ENCODE peak calls at places on chromosomes 13 and 19, in five cellular contexts. One of them, this sample, is unnamed.

GRCh38 chr13:64078025-64078424 is 2662.4 kb upstream of the PCDH20 start:
- DNase-seq in activated T-helper 1 cell treated with Interleukin-2 at 50 U/mL for 16 hours: no peak
- DNase-seq in ELR: no peak
- DNase-seq in non-pigmented ciliary epithelial cell: no peak
- DNase-seq in SW 1271: peak
- DNase-seq in this sample: no peak

GRCh38 chr19:49581007-49581508 is at the start of gene PRRG2:
- DNase-seq in non-pigmented ciliary epithelial cell: no peak
- DNase-seq in ELR: no peak
- DNase-seq in activated T-helper 1 cell treated with Interleukin-2 at 50 U/mL for 16 hours: no peak
- DNase-seq in SW 1271: no peak
- DNase-seq in this sample: no peak

GRCh38 chr13:43214124-43214523 is 190.7 kb downstream of the DNAJC15 start:
- DNase-seq in ELR: no peak
- DNase-seq in SW 1271: no peak
- DNase-seq in non-pigmented ciliary epithelial cell: no peak
- DNase-seq in activated T-helper 1 cell treated with Interleukin-2 at 50 U/mL for 16 hours: no peak
- DNase-seq in this sample: no peak

GRCh38 chr13:30429721-30430694 is 7.7 kb downstream of the UBE2L5 start:
- DNase-seq in ELR: peak
- DNase-seq in SW 1271: peak
- DNase-seq in non-pigmented ciliary epithelial cell: peak
- DNase-seq in activated T-helper 1 cell treated with Interleukin-2 at 50 U/mL for 16 hours: no peak
- DNase-seq in this sample: peak

GRCh38 chr19:40650749-40651305 is 39.6 kb downstream of the NUMBL start:
- DNase-seq in non-pigmented ciliary epithelial cell: no peak
- DNase-seq in activated T-helper 1 cell treated with Interleukin-2 at 50 U/mL for 16 hours: no peak
- DNase-seq in ELR: no peak
- DNase-seq in SW 1271: no peak
- DNase-seq in this sample: no peak

GRCh38 chr13:90016688-90017087 is 1330.8 kb upstream of the MIR17HG start:
- DNase-seq in non-pigmented ciliary epithelial cell: no peak
- DNase-seq in SW 1271: no peak
- DNase-seq in ELR: no peak
- DNase-seq in activated T-helper 1 cell treated with Interleukin-2 at 50 U/mL for 16 hours: no peak
- DNase-seq in this sample: no peak

GRCh38 chr19:33797821-33798633 is 1.4 kb downstream of the KCTD15 start:
- DNase-seq in ELR: peak
- DNase-seq in non-pigmented ciliary epithelial cell: no peak
- DNase-seq in SW 1271: no peak
- DNase-seq in activated T-helper 1 cell treated with Interleukin-2 at 50 U/mL for 16 hours: no peak
- DNase-seq in this sample: no peak

GRCh38 chr19:46967578-46968018 is 52.0 kb upstream of the NPAS1 start:
- DNase-seq in SW 1271: no peak
- DNase-seq in non-pigmented ciliary epithelial cell: no peak
- DNase-seq in ELR: no peak
- DNase-seq in activated T-helper 1 cell treated with Interleukin-2 at 50 U/mL for 16 hours: no peak
- DNase-seq in this sample: no peak

GRCh38 chr13:99477493-99477892 is 23.8 kb upstream of the TM9SF2 start:
- DNase-seq in SW 1271: no peak
- DNase-seq in ELR: no peak
- DNase-seq in activated T-helper 1 cell treated with Interleukin-2 at 50 U/mL for 16 hours: no peak
- DNase-seq in non-pigmented ciliary epithelial cell: no peak
- DNase-seq in this sample: no peak

GRCh38 chr19:6800991-6801396 is 28.5 kb downstream of the VAV1 start:
- DNase-seq in SW 1271: no peak
- DNase-seq in ELR: peak
- DNase-seq in non-pigmented ciliary epithelial cell: peak
- DNase-seq in activated T-helper 1 cell treated with Interleukin-2 at 50 U/mL for 16 hours: no peak
- DNase-seq in this sample: peak

GRCh38 chr13:24328145-24328544 is 18.8 kb downstream of the C1QTNF9 start:
- DNase-seq in SW 1271: no peak
- DNase-seq in non-pigmented ciliary epithelial cell: no peak
- DNase-seq in activated T-helper 1 cell treated with Interleukin-2 at 50 U/mL for 16 hours: no peak
- DNase-seq in ELR: no peak
- DNase-seq in this sample: no peak

This sample was measured in keratinocyte.